ENCODE peak calls at places on chromosomes 13 and 19, in eight cellular contexts. One of them, this sample, is unnamed. For H3K4me1, the result is how much of the 10 kb centered on the place peaks cover.

GRCh38 chr19:10625003-10625761 is at the start of gene SLC44A2:
- DNase-seq in thyroid gland: peak
- DNase-seq in H1: no peak
- DNase-seq in HCT116: peak
- DNase-seq in upper lobe of left lung: peak
- DNase-seq in cardiac muscle cell: peak
- DNase-seq in CD8-positive, alpha-beta T cell: no peak
- DNase-seq in mucosa of descending colon: peak
- DNase-seq in this sample: no peak

GRCh38 chr13:20430296-20430695 is 95.4 kb downstream of the CRYL1 start:
- DNase-seq in thyroid gland: no peak
- DNase-seq in H1: no peak
- DNase-seq in HCT116: no peak
- DNase-seq in upper lobe of left lung: no peak
- DNase-seq in cardiac muscle cell: no peak
- DNase-seq in CD8-positive, alpha-beta T cell: no peak
- DNase-seq in mucosa of descending colon: no peak
- DNase-seq in this sample: no peak

GRCh38 chr19:43438291-43439162 is 23.8 kb downstream of the TEX101 start:
- DNase-seq in thyroid gland: no peak
- DNase-seq in H1: no peak
- DNase-seq in HCT116: no peak
- DNase-seq in upper lobe of left lung: peak
- DNase-seq in cardiac muscle cell: no peak
- DNase-seq in CD8-positive, alpha-beta T cell: no peak
- DNase-seq in mucosa of descending colon: peak
- DNase-seq in this sample: no peak

GRCh38 chr19:32129141-32129540 is 216.3 kb upstream of the ZNF507 start:
- DNase-seq in thyroid gland: no peak
- DNase-seq in H1: no peak
- DNase-seq in HCT116: no peak
- DNase-seq in upper lobe of left lung: no peak
- DNase-seq in cardiac muscle cell: no peak
- DNase-seq in CD8-positive, alpha-beta T cell: no peak
- DNase-seq in mucosa of descending colon: peak
- DNase-seq in this sample: no peak

GRCh38 chr19:7801020-7801570 is 28.9 kb upstream of the EVI5L start:
- DNase-seq in thyroid gland: no peak
- DNase-seq in H1: no peak
- DNase-seq in HCT116: no peak
- DNase-seq in upper lobe of left lung: no peak
- DNase-seq in cardiac muscle cell: no peak
- DNase-seq in CD8-positive, alpha-beta T cell: no peak
- DNase-seq in mucosa of descending colon: no peak
- DNase-seq in this sample: no peak

GRCh38 chr19:47573076-47574026 is at the start of gene ZNF541:
- DNase-seq in thyroid gland: peak
- DNase-seq in H1: no peak
- DNase-seq in HCT116: no peak
- DNase-seq in upper lobe of left lung: peak
- DNase-seq in cardiac muscle cell: no peak
- DNase-seq in CD8-positive, alpha-beta T cell: peak
- DNase-seq in mucosa of descending colon: peak
- DNase-seq in this sample: peak

GRCh38 chr19:18846862-18847515 is 15.2 kb downstream of the UPF1 start:
- DNase-seq in thyroid gland: peak
- DNase-seq in H1: no peak
- DNase-seq in HCT116: no peak
- DNase-seq in upper lobe of left lung: peak
- DNase-seq in cardiac muscle cell: peak
- DNase-seq in CD8-positive, alpha-beta T cell: peak
- DNase-seq in mucosa of descending colon: peak
- DNase-seq in this sample: no peak

GRCh38 chr13:41054212-41054877 is 7.0 kb upstream of the WBP4 start:
- DNase-seq in thyroid gland: no peak
- DNase-seq in H1: no peak
- DNase-seq in HCT116: no peak
- DNase-seq in upper lobe of left lung: no peak
- DNase-seq in cardiac muscle cell: peak
- DNase-seq in CD8-positive, alpha-beta T cell: no peak
- DNase-seq in mucosa of descending colon: peak
- DNase-seq in this sample: no peak

GRCh38 chr13:110405597-110406450 is 98.7 kb downstream of the COL4A2 start:
- DNase-seq in thyroid gland: peak
- DNase-seq in H1: no peak
- DNase-seq in HCT116: no peak
- DNase-seq in upper lobe of left lung: no peak
- DNase-seq in cardiac muscle cell: no peak
- DNase-seq in CD8-positive, alpha-beta T cell: no peak
- DNase-seq in mucosa of descending colon: no peak
- DNase-seq in this sample: no peak

GRCh38 chr19:8302357-8302691 is 5.8 kb downstream of the CD320 start:
- DNase-seq in thyroid gland: no peak
- DNase-seq in H1: no peak
- DNase-seq in HCT116: no peak
- DNase-seq in upper lobe of left lung: peak
- DNase-seq in cardiac muscle cell: no peak
- DNase-seq in CD8-positive, alpha-beta T cell: no peak
- DNase-seq in mucosa of descending colon: no peak
- DNase-seq in this sample: no peak

DNA sequence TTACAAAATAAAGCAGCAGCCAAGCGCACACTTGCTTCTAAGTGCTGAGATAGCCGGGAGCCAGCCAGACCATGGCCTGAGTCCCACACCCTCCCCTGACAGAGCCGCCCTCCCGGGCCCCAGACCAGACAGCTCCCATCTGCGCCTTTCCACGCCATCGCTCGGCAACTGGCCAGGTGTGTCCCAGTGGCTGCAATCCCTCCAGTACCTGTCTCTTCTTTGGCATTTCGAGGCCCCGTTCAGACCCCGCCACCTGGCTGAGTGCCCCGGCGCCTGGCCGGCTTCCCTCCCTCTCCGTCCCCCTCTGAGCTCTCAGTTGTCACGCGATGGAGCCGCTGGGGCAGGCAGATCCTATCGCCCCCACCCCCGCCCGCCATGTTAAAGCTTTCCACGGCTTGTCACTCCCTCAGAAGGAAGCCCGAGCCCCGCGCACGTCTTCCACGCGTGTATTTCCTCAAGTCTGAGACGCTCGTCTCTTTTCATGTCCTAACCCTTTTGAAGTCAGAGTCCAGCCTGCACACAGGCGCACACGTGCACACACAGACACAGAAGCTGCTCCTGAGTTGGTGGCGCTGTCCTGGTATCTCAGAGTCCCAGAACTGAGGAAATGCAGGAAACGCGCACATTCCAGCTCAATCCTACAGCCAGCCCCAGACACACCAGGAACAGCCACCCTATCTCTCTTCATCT is 7.9 kb downstream of the MLLT1 start:
- DNase-seq in thyroid gland: peak
- DNase-seq in H1: no peak
- DNase-seq in HCT116: no peak
- DNase-seq in upper lobe of left lung: peak
- DNase-seq in cardiac muscle cell: peak
- DNase-seq in CD8-positive, alpha-beta T cell: no peak
- DNase-seq in mucosa of descending colon: peak
- DNase-seq in this sample: no peak
- TF ChIP-seq CTCF in thyroid gland: no peak
- TF ChIP-seq CTCF in H1: no peak
- TF ChIP-seq CTCF in HCT116: no peak
- TF ChIP-seq CTCF in upper lobe of left lung: no peak
- TF ChIP-seq CTCF in cardiac muscle cell: peak
- TF ChIP-seq CTCF in CD8-positive, alpha-beta T cell: no peak
- TF ChIP-seq CTCF in mucosa of descending colon: no peak
- TF ChIP-seq CTCF in this sample: no peak

DNA sequence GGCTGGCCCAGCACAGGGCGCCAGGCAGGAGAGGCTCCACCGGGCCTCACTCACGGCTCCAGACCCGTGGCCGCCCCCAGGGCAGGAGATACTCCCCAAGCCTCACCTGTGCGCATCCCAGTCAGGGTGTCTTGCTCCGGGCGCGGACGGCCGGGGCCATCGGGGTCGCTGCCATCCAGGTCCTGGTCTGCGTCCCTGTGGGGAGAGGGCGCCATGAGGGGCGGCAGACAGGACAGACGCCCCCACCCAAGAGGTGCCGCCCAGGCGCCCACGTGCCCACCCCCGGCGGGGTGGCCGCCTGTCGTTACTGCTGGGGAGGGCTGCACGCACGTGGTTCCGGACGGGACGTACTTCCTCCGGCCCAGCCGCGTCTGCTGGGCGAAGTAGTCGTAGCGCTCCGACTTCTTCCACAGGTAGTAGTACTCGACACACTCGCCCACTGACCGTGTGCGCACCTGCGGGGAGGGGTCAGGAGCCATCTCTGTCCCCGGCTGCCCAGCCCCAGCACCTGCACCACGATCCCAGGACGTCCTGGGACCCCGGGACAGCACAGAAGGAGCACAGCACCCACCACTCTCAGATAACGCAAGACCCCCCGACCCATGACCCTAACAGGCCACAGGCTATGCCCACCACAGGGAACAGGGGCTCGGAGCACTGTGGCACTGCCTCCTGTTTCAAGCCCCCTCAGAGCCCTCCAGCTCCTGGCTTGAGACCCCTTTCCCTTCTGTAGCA is 17.4 kb upstream of the PLPP2 start:
- DNase-seq in thyroid gland: no peak
- DNase-seq in H1: no peak
- DNase-seq in HCT116: no peak
- DNase-seq in upper lobe of left lung: no peak
- DNase-seq in cardiac muscle cell: no peak
- DNase-seq in CD8-positive, alpha-beta T cell: no peak
- DNase-seq in mucosa of descending colon: no peak
- DNase-seq in this sample: no peak
- H3K4me3 ChIP-seq in thyroid gland: no peak
- H3K4me3 ChIP-seq in H1: no peak
- H3K4me3 ChIP-seq in HCT116: no peak
- H3K4me3 ChIP-seq in upper lobe of left lung: no peak
- H3K4me3 ChIP-seq in cardiac muscle cell: no peak
- H3K4me3 ChIP-seq in CD8-positive, alpha-beta T cell: no peak
- H3K4me3 ChIP-seq in mucosa of descending colon: no peak
- H3K4me3 ChIP-seq in this sample: no peak

GRCh38 chr19:46298477-46299003 is 1.7 kb downstream of the HIF3A start:
- DNase-seq in thyroid gland: no peak
- DNase-seq in H1: no peak
- DNase-seq in HCT116: no peak
- DNase-seq in upper lobe of left lung: peak
- DNase-seq in cardiac muscle cell: no peak
- DNase-seq in CD8-positive, alpha-beta T cell: no peak
- DNase-seq in mucosa of descending colon: no peak
- DNase-seq in this sample: no peak

GRCh38 chr19:46299695-46300094 is 2.9 kb downstream of the HIF3A start:
- DNase-seq in thyroid gland: peak
- DNase-seq in H1: no peak
- DNase-seq in HCT116: no peak
- DNase-seq in upper lobe of left lung: peak
- DNase-seq in cardiac muscle cell: no peak
- DNase-seq in CD8-positive, alpha-beta T cell: no peak
- DNase-seq in mucosa of descending colon: peak
- DNase-seq in this sample: no peak

GRCh38 chr19:46297700-46298476 is 1.0 kb downstream of the HIF3A start:
- DNase-seq in thyroid gland: peak
- DNase-seq in H1: no peak
- DNase-seq in HCT116: no peak
- DNase-seq in upper lobe of left lung: peak
- DNase-seq in cardiac muscle cell: no peak
- DNase-seq in CD8-positive, alpha-beta T cell: no peak
- DNase-seq in mucosa of descending colon: peak
- DNase-seq in this sample: peak

GRCh38 chr19:46296722-46297431 is at the start of gene HIF3A:
- DNase-seq in thyroid gland: peak
- DNase-seq in H1: peak
- DNase-seq in HCT116: no peak
- DNase-seq in upper lobe of left lung: peak
- DNase-seq in cardiac muscle cell: peak
- DNase-seq in CD8-positive, alpha-beta T cell: no peak
- DNase-seq in mucosa of descending colon: peak
- DNase-seq in this sample: no peak

DNA sequence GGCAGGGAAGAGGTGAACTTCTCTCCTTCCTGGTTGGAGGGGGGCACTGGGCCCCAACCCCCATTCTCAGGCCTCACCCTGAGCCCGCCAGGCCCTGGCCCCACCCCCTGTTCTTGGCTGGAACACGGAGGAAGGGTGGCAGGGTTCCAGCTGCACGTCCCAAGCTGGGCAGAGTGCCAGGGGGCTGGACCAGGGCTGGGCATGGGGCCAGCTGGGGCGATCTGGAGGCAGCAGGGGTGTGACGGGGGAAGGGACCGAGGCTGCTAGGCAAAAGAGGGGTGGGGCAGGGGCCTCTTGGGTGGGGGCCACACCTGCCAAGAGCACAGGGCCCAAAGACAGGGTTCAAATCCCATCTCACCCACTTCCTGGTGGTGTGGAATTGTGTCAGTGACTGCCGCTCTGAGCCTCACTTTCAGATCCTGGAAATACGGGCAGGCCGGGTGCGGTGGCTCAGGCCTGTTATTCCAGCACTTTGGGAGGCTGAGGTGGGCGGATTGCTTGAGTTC is 2.2 kb downstream of the HIF3A start:
- DNase-seq in thyroid gland: peak
- DNase-seq in H1: no peak
- DNase-seq in HCT116: peak
- DNase-seq in upper lobe of left lung: peak
- DNase-seq in cardiac muscle cell: peak
- DNase-seq in CD8-positive, alpha-beta T cell: no peak
- DNase-seq in mucosa of descending colon: peak
- DNase-seq in this sample: peak
- H3K4me1 ChIP-seq in thyroid gland: half or more
- H3K4me1 ChIP-seq in H1: under half
- H3K4me1 ChIP-seq in HCT116: under half
- H3K4me1 ChIP-seq in upper lobe of left lung: half or more
- H3K4me1 ChIP-seq in cardiac muscle cell: half or more
- H3K4me1 ChIP-seq in CD8-positive, alpha-beta T cell: under half
- H3K4me1 ChIP-seq in mucosa of descending colon: half or more
- H3K4me1 ChIP-seq in this sample: under half

GRCh38 chr19:56142897-56143434 is 1.9 kb downstream of the ZNF444 start:
- DNase-seq in thyroid gland: no peak
- DNase-seq in H1: no peak
- DNase-seq in HCT116: no peak
- DNase-seq in upper lobe of left lung: no peak
- DNase-seq in cardiac muscle cell: no peak
- DNase-seq in CD8-positive, alpha-beta T cell: no peak
- DNase-seq in mucosa of descending colon: no peak
- DNase-seq in this sample: no peak

GRCh38 chr19:56144396-56144795 is 3.3 kb downstream of the ZNF444 start:
- DNase-seq in thyroid gland: no peak
- DNase-seq in H1: no peak
- DNase-seq in HCT116: no peak
- DNase-seq in upper lobe of left lung: no peak
- DNase-seq in cardiac muscle cell: no peak
- DNase-seq in CD8-positive, alpha-beta T cell: no peak
- DNase-seq in mucosa of descending colon: no peak
- DNase-seq in this sample: no peak

GRCh38 chr19:56145698-56146097 is 4.6 kb downstream of the ZNF444 start:
- DNase-seq in thyroid gland: no peak
- DNase-seq in H1: no peak
- DNase-seq in HCT116: no peak
- DNase-seq in upper lobe of left lung: no peak
- DNase-seq in cardiac muscle cell: no peak
- DNase-seq in CD8-positive, alpha-beta T cell: no peak
- DNase-seq in mucosa of descending colon: no peak
- DNase-seq in this sample: no peak

GRCh38 chr19:56146904-56147303 is 5.8 kb downstream of the ZNF444 start:
- DNase-seq in thyroid gland: no peak
- DNase-seq in H1: no peak
- DNase-seq in HCT116: no peak
- DNase-seq in upper lobe of left lung: no peak
- DNase-seq in cardiac muscle cell: no peak
- DNase-seq in CD8-positive, alpha-beta T cell: no peak
- DNase-seq in mucosa of descending colon: no peak
- DNase-seq in this sample: no peak

GRCh38 chr19:56144816-56145215 is 3.7 kb downstream of the ZNF444 start:
- DNase-seq in thyroid gland: no peak
- DNase-seq in H1: no peak
- DNase-seq in HCT116: no peak
- DNase-seq in upper lobe of left lung: no peak
- DNase-seq in cardiac muscle cell: no peak
- DNase-seq in CD8-positive, alpha-beta T cell: no peak
- DNase-seq in mucosa of descending colon: no peak
- DNase-seq in this sample: no peak
- TF ChIP-seq CTCF in thyroid gland: no peak
- TF ChIP-seq CTCF in H1: no peak
- TF ChIP-seq CTCF in HCT116: no peak
- TF ChIP-seq CTCF in upper lobe of left lung: no peak
- TF ChIP-seq CTCF in cardiac muscle cell: no peak
- TF ChIP-seq CTCF in CD8-positive, alpha-beta T cell: no peak
- TF ChIP-seq CTCF in mucosa of descending colon: no peak
- TF ChIP-seq CTCF in this sample: no peak